ENCODE peak calls at places on chromosomes 2 and 18, in eight cellular contexts. B is RWPE1, A is BJ, P is suprapubic skin, Z is epithelial cell of proximal tubule, N is breast epithelium, G is esophagus muscularis mucosa, Q is psoas muscle. Y is an unnamed sample.

GRCh38 chr2:151619337-151619989 is 114.8 kb downstream of the NEB start:
- DNase-seq in B (no peak), A (no peak), P (no peak), Z (peak), N (no peak), G (no peak), Q (no peak), Y (no peak)

GRCh38 chr2:196959750-196960392 is 33.4 kb upstream of the PGAP1 start:
- DNase-seq in B (no peak), A (no peak), P (no peak), Z (no peak), N (no peak), G (no peak), Q (no peak), Y (no peak)

GRCh38 chr2:102520801-102521200 is 47.8 kb downstream of the SLC9A4 start:
- DNase-seq in B (no peak), A (no peak), P (no peak), Z (peak), N (no peak), G (no peak), Q (no peak), Y (no peak)

GRCh38 chr2:222652856-222653255 is 3.0 kb downstream of the FARSB start:
- DNase-seq in B (peak), A (no peak), P (no peak), Z (no peak), N (no peak), G (no peak), Q (no peak), Y (no peak)

GRCh38 chr2:40488101-40488598 is 36.3 kb upstream of the SLC8A1 start:
- DNase-seq in B (peak), A (no peak), P (no peak), Z (peak), N (no peak), G (no peak), Q (no peak), Y (no peak)

GRCh38 chr2:19801367-19802087 is 100.3 kb downstream of the TTC32 start:
- DNase-seq in B (peak), A (peak), P (peak), Z (peak), N (peak), G (no peak), Q (peak), Y (no peak)

GRCh38 chr2:16169381-16169960 is 229.1 kb downstream of the MYCN start:
- DNase-seq in B (no peak), A (no peak), P (no peak), Z (no peak), N (no peak), G (peak), Q (no peak), Y (no peak)

GRCh38 chr2:158042245-158042644 is 59.4 kb upstream of the UPP2 start:
- DNase-seq in B (no peak), A (no peak), P (no peak), Z (no peak), N (no peak), G (peak), Q (no peak), Y (no peak)

GRCh38 chr2:54572262-54572635 is 116.1 kb downstream of the SPTBN1 start:
- DNase-seq in B (peak), A (peak), P (no peak), Z (no peak), N (no peak), G (no peak), Q (no peak), Y (no peak)

GRCh38 chr18:35252466-35252865 is 11.6 kb downstream of the ZNF397 start:
- DNase-seq in B (no peak), A (no peak), P (no peak), Z (no peak), N (no peak), G (no peak), Q (no peak), Y (no peak)

GRCh38 chr18:9455718-9456511 is 19.4 kb upstream of the RALBP1 start:
- DNase-seq in B (no peak), A (no peak), P (no peak), Z (no peak), N (no peak), G (no peak), Q (no peak), Y (no peak)

GRCh38 chr18:58158008-58158407 is 114.0 kb downstream of the NEDD4L start:
- DNase-seq in B (no peak), A (no peak), P (no peak), Z (no peak), N (no peak), G (no peak), Q (no peak), Y (no peak)

GRCh38 chr18:11713756-11714155 is 24.7 kb downstream of the GNAL start:
- DNase-seq in B (no peak), A (no peak), P (no peak), Z (no peak), N (no peak), G (no peak), Q (no peak), Y (no peak)
- TF ChIP-seq CTCF in B (no peak), A (no peak), P (no peak), Z (no peak), N (no peak), G (no peak), Q (no peak), Y (no peak)

GRCh38 chr18:28043631-28044030 is 133.3 kb downstream of the CDH2 start:
- DNase-seq in B (no peak), A (no peak), P (no peak), Z (no peak), N (no peak), G (no peak), Q (no peak), Y (no peak)
- TF ChIP-seq CTCF in B (no peak), A (no peak), P (no peak), Z (no peak), N (no peak), G (no peak), Q (no peak), Y (no peak)

DNA sequence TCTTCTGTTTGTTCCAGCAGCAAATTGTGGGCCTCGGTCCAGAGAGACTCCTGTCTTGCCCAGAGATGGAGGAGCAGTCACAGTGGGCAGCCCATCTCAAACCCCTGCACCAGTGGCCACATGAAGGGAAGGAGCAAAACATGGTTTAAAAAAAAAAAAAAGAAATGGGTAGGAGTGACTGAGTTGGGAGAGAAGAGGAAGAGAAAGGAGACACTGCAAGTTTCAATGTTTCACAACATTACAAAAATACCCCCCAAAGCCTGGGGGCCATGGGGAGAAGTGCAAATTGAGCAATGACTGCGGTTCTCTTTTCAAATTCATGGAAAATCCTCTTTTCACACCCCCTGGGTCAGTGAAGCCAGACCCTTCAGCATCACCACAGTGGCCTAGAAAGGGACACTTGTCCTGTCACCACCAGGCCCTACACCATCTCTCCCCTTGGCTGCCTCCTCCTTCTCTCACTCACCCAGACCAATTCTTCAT is 117.1 kb downstream of the ZFP36L2 start:
- DNase-seq in B (no peak), A (no peak), P (peak), Z (no peak), N (no peak), G (no peak), Q (no peak), Y (peak)
- TF ChIP-seq CTCF in B (no peak), A (no peak), P (no peak), Z (no peak), N (no peak), G (no peak), Q (no peak), Y (peak)

GRCh38 chr2:124032799-124033198 is 7.7 kb downstream of the CNTNAP5 start:
- DNase-seq in B (no peak), A (no peak), P (no peak), Z (no peak), N (no peak), G (no peak), Q (no peak), Y (no peak)

GRCh38 chr2:124025896-124026295 is 809 bp downstream of the CNTNAP5 start:
- DNase-seq in B (no peak), A (no peak), P (no peak), Z (no peak), N (no peak), G (no peak), Q (no peak), Y (no peak)

GRCh38 chr2:124025349-124025720 is 248 bp downstream of the CNTNAP5 start:
- DNase-seq in B (no peak), A (no peak), P (no peak), Z (no peak), N (no peak), G (no peak), Q (no peak), Y (no peak)

GRCh38 chr2:124024491-124025348 is at the start of gene CNTNAP5:
- DNase-seq in B (peak), A (no peak), P (no peak), Z (no peak), N (no peak), G (no peak), Q (peak), Y (no peak)

GRCh38 chr2:124027182-124027581 is 2.1 kb downstream of the CNTNAP5 start:
- DNase-seq in B (peak), A (no peak), P (no peak), Z (peak), N (no peak), G (no peak), Q (no peak), Y (no peak)
- TF ChIP-seq CTCF in B (peak), A (peak), P (peak), Z (peak), N (no peak), G (peak), Q (peak), Y (no peak)

GRCh38 chr2:173355866-173356508 is 1.3 kb downstream of the CDCA7 start:
- DNase-seq in B (peak), A (no peak), P (no peak), Z (no peak), N (no peak), G (no peak), Q (peak), Y (no peak)
- TF ChIP-seq CTCF in B (no peak), A (no peak), P (no peak), Z (no peak), N (no peak), G (no peak), Q (no peak), Y (no peak)

GRCh38 chr2:148172131-148172753 is 151.4 kb downstream of the MBD5 start:
- DNase-seq in B (no peak), A (no peak), P (no peak), Z (no peak), N (no peak), G (no peak), Q (no peak), Y (no peak)

GRCh38 chr2:148167241-148167766 is 146.4 kb downstream of the MBD5 start:
- DNase-seq in B (no peak), A (no peak), P (no peak), Z (no peak), N (no peak), G (no peak), Q (no peak), Y (no peak)

GRCh38 chr2:148162860-148163259 is 142.0 kb downstream of the MBD5 start:
- DNase-seq in B (no peak), A (no peak), P (no peak), Z (no peak), N (no peak), G (no peak), Q (no peak), Y (no peak)

GRCh38 chr2:148165975-148166374 is 145.1 kb downstream of the MBD5 start:
- DNase-seq in B (no peak), A (peak), P (no peak), Z (no peak), N (no peak), G (no peak), Q (no peak), Y (no peak)

GRCh38 chr2:148167855-148168254 is 147.0 kb downstream of the MBD5 start:
- DNase-seq in B (no peak), A (no peak), P (no peak), Z (no peak), N (no peak), G (no peak), Q (no peak), Y (no peak)
- TF ChIP-seq CTCF in B (no peak), A (no peak), P (no peak), Z (no peak), N (no peak), G (no peak), Q (no peak), Y (no peak)

DNA sequence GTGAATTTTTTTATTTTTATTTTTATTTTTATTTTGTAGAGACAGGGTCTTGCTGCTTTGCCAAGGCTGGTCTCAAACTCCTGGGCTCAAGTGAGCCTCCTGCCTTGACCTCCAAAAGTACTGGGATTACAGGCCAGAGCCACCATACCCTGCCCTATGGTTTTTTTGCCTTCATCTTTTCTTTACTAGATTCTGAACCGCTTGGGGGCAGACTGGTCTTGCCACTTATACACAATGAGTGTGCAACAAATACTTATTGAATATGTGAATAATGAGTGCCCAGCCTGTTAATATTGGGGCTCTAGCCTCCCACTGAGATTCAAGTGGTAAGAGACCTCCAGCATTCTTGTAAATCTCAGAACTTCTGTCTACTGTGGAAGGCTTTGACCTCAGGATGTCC is 3.9 kb downstream of the NCK2 start:
- DNase-seq in B (no peak), A (no peak), P (no peak), Z (no peak), N (no peak), G (no peak), Q (no peak), Y (no peak)
- TF ChIP-seq CTCF in B (no peak), A (no peak), P (no peak), Z (no peak), N (no peak), G (no peak), Q (no peak), Y (no peak)

DNA sequence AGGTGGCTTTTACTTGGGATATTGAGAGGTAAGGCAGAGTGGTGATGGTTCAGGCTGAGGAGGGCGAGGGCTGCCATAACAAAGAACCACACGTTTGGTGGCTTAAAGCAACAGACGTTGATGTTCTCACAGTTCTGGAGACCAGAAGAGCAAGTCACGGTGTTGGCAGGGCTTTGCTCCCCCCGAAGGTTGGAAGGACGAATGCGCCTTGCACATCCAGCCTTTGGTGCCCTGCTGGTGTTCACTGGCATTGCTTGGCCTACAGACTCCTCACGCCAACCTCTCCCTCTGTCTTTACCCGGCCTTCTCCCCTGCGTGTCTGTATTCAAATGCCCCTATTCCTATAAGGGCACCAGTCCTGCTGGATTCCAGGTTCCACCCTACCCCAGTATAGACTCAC is 125.4 kb downstream of the TPO start:
- DNase-seq in B (peak), A (no peak), P (no peak), Z (no peak), N (no peak), G (no peak), Q (no peak), Y (no peak)
- TF ChIP-seq CTCF in B (no peak), A (peak), P (peak), Z (peak), N (no peak), G (no peak), Q (no peak), Y (no peak)

DNA sequence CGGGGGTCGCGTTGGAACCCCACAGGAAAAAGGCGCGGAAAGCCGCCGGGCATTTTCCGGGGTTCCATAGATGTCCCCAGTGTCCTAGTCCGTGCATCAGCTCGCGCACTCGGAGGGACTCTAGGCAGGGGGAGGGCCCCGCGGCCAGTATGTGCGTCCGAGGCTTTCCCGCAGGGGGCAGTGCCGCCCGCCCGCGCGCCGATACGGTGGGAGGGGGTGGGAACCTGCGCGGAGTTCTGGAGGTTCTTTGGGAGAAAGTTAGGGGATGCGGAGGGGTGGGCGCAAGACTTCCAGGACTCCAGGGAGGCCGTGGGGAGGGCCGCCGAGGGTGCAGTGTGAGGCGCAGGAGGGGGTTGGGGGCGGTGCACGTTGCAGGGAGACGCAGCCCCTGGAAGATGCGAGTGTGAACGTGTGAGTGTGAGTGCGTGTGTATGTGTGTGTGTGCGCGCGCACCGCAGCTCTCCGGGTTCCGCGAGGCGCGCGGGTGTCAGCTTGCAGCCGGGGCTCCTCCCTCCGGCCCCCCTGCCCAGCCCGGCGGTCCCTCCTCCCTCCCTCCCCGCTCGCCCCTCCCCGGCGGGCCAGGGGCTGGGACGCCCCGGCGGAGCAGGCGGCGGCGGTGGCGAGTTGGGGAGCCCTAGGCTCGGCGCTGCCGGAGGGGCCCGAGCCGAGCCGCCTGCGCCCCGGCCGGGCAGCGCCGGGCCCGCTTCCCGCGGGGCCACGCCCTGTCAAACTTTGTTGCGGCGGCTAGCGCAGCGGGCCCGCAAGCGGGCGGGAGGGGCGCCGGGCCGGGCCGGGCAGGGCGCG is at the start of gene TCF7L1:
- DNase-seq in B (peak), A (peak), P (peak), Z (no peak), N (peak), G (peak), Q (peak), Y (no peak)
- TF ChIP-seq CTCF in B (peak), A (peak), P (peak), Z (peak), N (peak), G (no peak), Q (peak), Y (peak)

Y was measured in CD14-positive monocyte.